ENCODE peak calls at places on chromosomes 5 and 9, in five cellular contexts. One of them, this sample, is unnamed.

GRCh38 chr5:115415143-115415491 is 118.7 kb upstream of the CCDC112 start:
- DNase-seq in fibroblast of mammary gland: peak
- DNase-seq in nephron progenitor cell: no peak
- DNase-seq in GM23338: no peak
- DNase-seq in MCF 10A: peak
- DNase-seq in this sample: no peak

GRCh38 chr9:117681827-117682226 is 22.4 kb upstream of the TLR4 start:
- DNase-seq in fibroblast of mammary gland: no peak
- DNase-seq in nephron progenitor cell: no peak
- DNase-seq in GM23338: no peak
- DNase-seq in MCF 10A: no peak
- DNase-seq in this sample: no peak

GRCh38 chr5:95241635-95242034 is 43.3 kb downstream of the MCTP1 start:
- DNase-seq in fibroblast of mammary gland: no peak
- DNase-seq in nephron progenitor cell: no peak
- DNase-seq in GM23338: no peak
- DNase-seq in MCF 10A: no peak
- DNase-seq in this sample: no peak

GRCh38 chr9:14062449-14063187 is 251.3 kb downstream of the NFIB start:
- DNase-seq in fibroblast of mammary gland: peak
- DNase-seq in nephron progenitor cell: no peak
- DNase-seq in GM23338: no peak
- DNase-seq in MCF 10A: no peak
- DNase-seq in this sample: no peak

GRCh38 chr5:154945695-154946301 is 4.9 kb downstream of the MRPL22 start:
- DNase-seq in fibroblast of mammary gland: peak
- DNase-seq in nephron progenitor cell: no peak
- DNase-seq in GM23338: peak
- DNase-seq in MCF 10A: peak
- DNase-seq in this sample: no peak

GRCh38 chr5:66933066-66933465 is 263.5 kb downstream of the CD180 start:
- DNase-seq in fibroblast of mammary gland: peak
- DNase-seq in nephron progenitor cell: no peak
- DNase-seq in GM23338: no peak
- DNase-seq in MCF 10A: peak
- DNase-seq in this sample: no peak

GRCh38 chr5:14790220-14790619 is 81.4 kb downstream of the ANKH start:
- DNase-seq in fibroblast of mammary gland: peak
- DNase-seq in nephron progenitor cell: no peak
- DNase-seq in GM23338: no peak
- DNase-seq in MCF 10A: no peak
- DNase-seq in this sample: no peak

GRCh38 chr5:143129203-143129602 is 274.3 kb downstream of the NR3C1 start:
- DNase-seq in fibroblast of mammary gland: no peak
- DNase-seq in nephron progenitor cell: no peak
- DNase-seq in GM23338: no peak
- DNase-seq in MCF 10A: no peak
- DNase-seq in this sample: no peak

GRCh38 chr5:52987711-52988329 is 1.3 kb upstream of the ITGA2 start:
- DNase-seq in fibroblast of mammary gland: peak
- DNase-seq in nephron progenitor cell: no peak
- DNase-seq in GM23338: no peak
- DNase-seq in MCF 10A: peak
- DNase-seq in this sample: no peak

GRCh38 chr9:122005597-122005996 is 87.5 kb downstream of the TTLL11 start:
- DNase-seq in fibroblast of mammary gland: no peak
- DNase-seq in nephron progenitor cell: no peak
- DNase-seq in GM23338: peak
- DNase-seq in MCF 10A: peak
- DNase-seq in this sample: peak

GRCh38 chr9:116124472-116125040 is 29.0 kb upstream of the PAPPA start:
- DNase-seq in fibroblast of mammary gland: peak
- DNase-seq in nephron progenitor cell: no peak
- DNase-seq in GM23338: no peak
- DNase-seq in MCF 10A: peak
- DNase-seq in this sample: no peak

GRCh38 chr5:100803391-100803790 is 99.7 kb downstream of the ST8SIA4 start:
- DNase-seq in fibroblast of mammary gland: peak
- DNase-seq in nephron progenitor cell: no peak
- DNase-seq in GM23338: no peak
- DNase-seq in MCF 10A: no peak
- DNase-seq in this sample: no peak

GRCh38 chr9:95572370-95573151 is 55.8 kb upstream of the PTCH1 start:
- DNase-seq in fibroblast of mammary gland: peak
- DNase-seq in nephron progenitor cell: no peak
- DNase-seq in GM23338: no peak
- DNase-seq in MCF 10A: no peak
- DNase-seq in this sample: no peak

GRCh38 chr5:78574157-78574673 is 74.4 kb downstream of the LHFPL2 start:
- DNase-seq in fibroblast of mammary gland: peak
- DNase-seq in nephron progenitor cell: no peak
- DNase-seq in GM23338: no peak
- DNase-seq in MCF 10A: no peak
- DNase-seq in this sample: no peak

GRCh38 chr9:101487443-101487855 is 46.2 kb upstream of the RNF20 start:
- DNase-seq in fibroblast of mammary gland: no peak
- DNase-seq in nephron progenitor cell: no peak
- DNase-seq in GM23338: peak
- DNase-seq in MCF 10A: no peak
- DNase-seq in this sample: no peak
- TF ChIP-seq CTCF in fibroblast of mammary gland: no peak
- TF ChIP-seq CTCF in nephron progenitor cell: no peak
- TF ChIP-seq CTCF in GM23338: no peak
- TF ChIP-seq CTCF in MCF 10A: no peak
- TF ChIP-seq CTCF in this sample: no peak

GRCh38 chr9:125841444-125841843 is 94.3 kb downstream of the PBX3 start:
- DNase-seq in fibroblast of mammary gland: no peak
- DNase-seq in nephron progenitor cell: no peak
- DNase-seq in GM23338: no peak
- DNase-seq in MCF 10A: no peak
- DNase-seq in this sample: no peak
- TF ChIP-seq CTCF in fibroblast of mammary gland: no peak
- TF ChIP-seq CTCF in nephron progenitor cell: no peak
- TF ChIP-seq CTCF in GM23338: no peak
- TF ChIP-seq CTCF in MCF 10A: no peak
- TF ChIP-seq CTCF in this sample: no peak

DNA sequence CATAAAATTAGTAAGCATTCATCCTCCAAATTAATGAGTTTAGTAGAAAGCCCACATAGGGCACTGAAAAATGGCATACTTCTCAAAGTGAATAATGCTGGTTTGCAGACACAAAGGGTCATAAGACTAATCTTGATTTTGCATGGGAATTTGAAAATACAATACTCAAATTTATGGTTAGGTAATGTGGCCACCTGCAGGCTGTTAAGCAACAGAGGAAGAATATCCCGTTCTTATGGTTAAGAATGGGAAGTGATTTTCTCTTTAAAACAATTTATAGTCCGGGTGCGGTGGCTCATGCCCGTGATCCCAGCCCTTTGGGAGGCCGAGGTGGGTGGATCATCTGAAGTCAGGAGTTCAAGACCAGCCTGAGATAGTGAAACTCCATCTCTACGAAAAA is 9.4 kb upstream of the PLCXD3 start:
- DNase-seq in fibroblast of mammary gland: peak
- DNase-seq in nephron progenitor cell: no peak
- DNase-seq in GM23338: peak
- DNase-seq in MCF 10A: peak
- DNase-seq in this sample: no peak
- TF ChIP-seq CTCF in fibroblast of mammary gland: peak
- TF ChIP-seq CTCF in nephron progenitor cell: no peak
- TF ChIP-seq CTCF in GM23338: peak
- TF ChIP-seq CTCF in MCF 10A: peak
- TF ChIP-seq CTCF in this sample: peak

GRCh38 chr5:56512314-56512996 is 279.3 kb upstream of the ANKRD55 start:
- DNase-seq in fibroblast of mammary gland: peak
- DNase-seq in nephron progenitor cell: no peak
- DNase-seq in GM23338: no peak
- DNase-seq in MCF 10A: no peak
- DNase-seq in this sample: no peak

GRCh38 chr5:56513141-56513540 is 280.0 kb upstream of the ANKRD55 start:
- DNase-seq in fibroblast of mammary gland: no peak
- DNase-seq in nephron progenitor cell: no peak
- DNase-seq in GM23338: no peak
- DNase-seq in MCF 10A: no peak
- DNase-seq in this sample: no peak

GRCh38 chr5:56508249-56508648 is 275.1 kb upstream of the ANKRD55 start:
- DNase-seq in fibroblast of mammary gland: no peak
- DNase-seq in nephron progenitor cell: no peak
- DNase-seq in GM23338: no peak
- DNase-seq in MCF 10A: no peak
- DNase-seq in this sample: no peak

GRCh38 chr5:56514246-56514645 is 281.1 kb upstream of the ANKRD55 start:
- DNase-seq in fibroblast of mammary gland: no peak
- DNase-seq in nephron progenitor cell: peak
- DNase-seq in GM23338: peak
- DNase-seq in MCF 10A: no peak
- DNase-seq in this sample: no peak

GRCh38 chr5:56511442-56511841 is 278.3 kb upstream of the ANKRD55 start:
- DNase-seq in fibroblast of mammary gland: no peak
- DNase-seq in nephron progenitor cell: no peak
- DNase-seq in GM23338: no peak
- DNase-seq in MCF 10A: no peak
- DNase-seq in this sample: no peak
- TF ChIP-seq CTCF in fibroblast of mammary gland: no peak
- TF ChIP-seq CTCF in nephron progenitor cell: no peak
- TF ChIP-seq CTCF in GM23338: no peak
- TF ChIP-seq CTCF in MCF 10A: no peak
- TF ChIP-seq CTCF in this sample: no peak

DNA sequence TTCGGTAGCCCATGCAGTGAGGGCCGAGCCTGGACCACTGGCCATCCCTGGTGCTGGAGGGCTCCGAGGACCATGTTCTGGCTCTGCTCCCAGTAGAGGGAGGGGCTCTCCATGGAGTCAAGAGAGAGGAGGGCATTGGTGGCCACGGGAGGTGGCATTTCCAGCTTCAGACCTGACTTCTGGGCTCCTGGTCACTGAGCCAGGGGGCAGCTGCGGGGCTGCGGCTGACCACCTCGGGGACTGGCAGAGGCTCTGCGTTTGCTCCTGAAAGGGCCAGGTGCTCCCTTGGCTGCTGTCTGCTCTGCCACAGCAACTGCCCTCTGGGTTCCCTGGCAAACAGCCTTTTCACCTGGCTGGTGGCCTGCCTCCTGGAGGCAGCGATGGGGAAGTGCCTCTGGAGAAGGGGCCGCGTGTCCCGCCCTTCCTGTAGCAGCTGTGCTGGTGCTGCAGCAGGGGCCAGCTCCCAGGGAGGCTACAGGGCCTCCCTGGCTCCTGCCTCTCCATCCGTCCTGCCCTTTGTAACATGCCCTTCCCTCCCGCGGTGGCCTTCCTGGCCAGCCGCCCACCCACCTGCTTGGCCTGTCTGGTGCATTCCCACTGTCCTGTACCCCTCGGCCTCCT is 144.6 kb downstream of the CACNA1B start:
- DNase-seq in fibroblast of mammary gland: no peak
- DNase-seq in nephron progenitor cell: peak
- DNase-seq in GM23338: peak
- DNase-seq in MCF 10A: no peak
- DNase-seq in this sample: no peak
- TF ChIP-seq CTCF in fibroblast of mammary gland: no peak
- TF ChIP-seq CTCF in nephron progenitor cell: peak
- TF ChIP-seq CTCF in GM23338: peak
- TF ChIP-seq CTCF in MCF 10A: no peak
- TF ChIP-seq CTCF in this sample: peak

GRCh38 chr9:33375238-33375840 is 27.0 kb downstream of the AQP7 start:
- DNase-seq in fibroblast of mammary gland: no peak
- DNase-seq in nephron progenitor cell: peak
- DNase-seq in GM23338: peak
- DNase-seq in MCF 10A: no peak
- DNase-seq in this sample: no peak
- TF ChIP-seq CTCF in fibroblast of mammary gland: no peak
- TF ChIP-seq CTCF in nephron progenitor cell: no peak
- TF ChIP-seq CTCF in GM23338: no peak
- TF ChIP-seq CTCF in MCF 10A: no peak
- TF ChIP-seq CTCF in this sample: no peak

This sample was measured in progenitor cell of endocrine pancreas.